ENCODE peak calls at places on chromosomes 13 and 19, in six cellular contexts. F is AG04449, B is endothelial cell, R is uterus, V is B cell, J is IMR-90. Z is an unnamed sample.

GRCh38 chr13:93235258-93236015 is 8.8 kb downstream of the GPC6 start:
- DNase-seq in V (no peak), R (no peak), B (no peak), J (peak), F (no peak), Z (no peak)

GRCh38 chr19:41430907-41431306 is 3.7 kb upstream of the B3GNT8 start:
- DNase-seq in B (no peak), R (no peak), V (no peak), J (no peak), F (no peak), Z (no peak)

GRCh38 chr19:15634105-15634504 is 6.6 kb upstream of the CYP4F3 start:
- DNase-seq in V (no peak), R (no peak), B (no peak), J (no peak), F (no peak), Z (no peak)

GRCh38 chr19:33458807-33459206 is 62.8 kb downstream of the PEPD start:
- DNase-seq in B (no peak), V (no peak), J (no peak), F (no peak), R (no peak), Z (no peak)

GRCh38 chr13:99197257-99197651 is 3.4 kb upstream of the UBAC2 start:
- DNase-seq in B (no peak), R (no peak), J (no peak), F (no peak), V (no peak), Z (no peak)

GRCh38 chr19:1084024-1084868 is 10.9 kb downstream of the POLR2E start:
- DNase-seq in B (no peak), F (no peak), R (no peak), J (no peak), V (no peak), Z (no peak)

GRCh38 chr13:48251616-48252081 is 18.6 kb downstream of the ITM2B start:
- DNase-seq in B (no peak), F (peak), R (no peak), J (peak), V (no peak), Z (no peak)

GRCh38 chr19:35959968-35960320 is 23.8 kb downstream of the LRFN3 start:
- DNase-seq in F (no peak), V (no peak), R (no peak), J (no peak), B (no peak), Z (no peak)

GRCh38 chr19:39212377-39212742 is 8.3 kb upstream of the SYCN start:
- DNase-seq in R (no peak), B (peak), F (no peak), J (no peak), V (no peak), Z (peak)

GRCh38 chr13:41211062-41211461 is 16.7 kb upstream of the KBTBD7 start:
- DNase-seq in B (no peak), R (no peak), V (no peak), F (no peak), J (no peak), Z (no peak)

DNA sequence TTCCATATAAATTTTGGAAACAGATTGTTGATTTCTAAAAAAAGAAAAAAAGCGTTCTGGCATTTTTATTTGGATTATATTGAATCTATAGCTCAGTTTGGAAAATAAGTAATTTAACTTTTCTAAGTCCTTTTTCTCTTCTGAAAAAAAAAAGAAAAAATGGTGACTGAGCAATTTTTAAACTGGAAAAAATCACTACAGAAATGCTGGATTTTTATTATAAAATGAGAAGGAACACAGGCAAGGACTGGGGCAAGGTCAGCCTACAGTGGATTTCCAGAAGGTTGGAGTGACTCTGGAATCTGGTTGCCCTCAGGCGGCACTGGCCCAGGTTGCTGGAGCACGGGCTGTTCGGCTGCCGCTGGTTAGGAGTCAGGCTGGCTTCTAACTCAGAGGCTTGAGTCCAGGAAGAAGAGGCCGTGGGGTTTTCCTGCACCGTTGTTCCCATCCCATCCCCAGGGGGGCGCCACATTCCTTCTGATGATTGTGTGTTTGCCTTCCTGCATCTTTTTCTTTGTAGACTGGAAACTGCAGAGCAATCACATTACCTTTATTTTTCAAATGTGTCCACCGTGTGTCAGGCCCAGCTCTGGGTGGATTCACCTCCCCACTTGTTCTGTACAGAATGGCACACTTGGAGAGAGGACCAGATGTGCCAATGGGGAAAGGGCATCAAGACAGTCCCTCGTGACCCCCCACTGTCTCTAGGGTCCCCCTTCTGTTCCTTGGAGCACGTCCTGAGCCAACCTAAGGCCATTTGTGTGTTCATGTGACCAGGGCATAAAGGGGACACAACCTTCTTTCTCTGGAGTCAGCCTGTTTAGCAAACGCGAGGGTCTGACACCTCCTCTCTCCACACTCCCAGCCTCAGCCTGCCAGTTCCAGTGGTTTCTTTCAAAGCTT is 44.5 kb upstream of the GTF3A start:
- DNase-seq in J (peak), V (peak), B (peak), R (no peak), F (no peak), Z (peak)
- TF ChIP-seq CTCF in J (peak), V (peak), B (peak), R (no peak), F (peak), Z (peak)

GRCh38 chr13:105974380-105974779 is 561.1 kb downstream of the EFNB2 start:
- DNase-seq in F (no peak), R (no peak), V (no peak), B (no peak), J (no peak), Z (no peak)
- TF ChIP-seq CTCF in F (no peak), R (no peak), V (no peak), B (no peak), J (no peak), Z (no peak)

GRCh38 chr13:50159613-50160012 is 144.4 kb downstream of the KCNRG start:
- DNase-seq in J (no peak), R (no peak), B (no peak), F (no peak), V (no peak), Z (no peak)
- TF ChIP-seq CTCF in J (no peak), R (no peak), B (no peak), F (no peak), V (no peak), Z (no peak)

GRCh38 chr19:34559045-34559444 is 77.5 kb downstream of the WTIP start:
- DNase-seq in V (no peak), R (no peak), F (no peak), B (no peak), J (no peak), Z (no peak)

GRCh38 chr19:34549833-34550232 is 68.3 kb downstream of the WTIP start:
- DNase-seq in B (no peak), V (no peak), F (no peak), R (no peak), J (no peak), Z (no peak)

GRCh38 chr19:34556500-34556899 is 74.9 kb downstream of the WTIP start:
- DNase-seq in J (no peak), F (no peak), B (peak), V (no peak), R (no peak), Z (no peak)

GRCh38 chr19:34560229-34560628 is 78.7 kb downstream of the WTIP start:
- DNase-seq in J (no peak), F (no peak), B (no peak), V (no peak), R (no peak), Z (no peak)

DNA sequence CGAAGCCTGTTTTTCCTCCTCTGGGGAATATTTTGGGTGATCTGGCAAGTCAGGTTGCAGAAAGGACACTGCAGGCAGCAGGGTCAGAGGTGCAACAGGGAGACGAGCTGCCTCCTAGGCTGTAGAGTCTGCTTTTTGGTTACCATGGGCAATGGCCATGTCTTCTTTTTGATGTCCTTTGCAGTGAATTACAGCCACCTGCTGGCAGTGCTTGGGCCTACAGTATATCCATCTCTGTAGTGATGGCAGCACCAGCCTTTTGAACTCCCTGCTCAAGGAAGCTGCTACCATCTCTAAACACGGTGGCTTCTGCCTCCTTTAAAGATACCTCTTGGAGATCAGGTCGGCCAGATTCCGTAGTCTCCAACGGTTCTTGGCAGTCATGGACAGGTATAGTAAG is 73.9 kb downstream of the WTIP start:
- DNase-seq in R (no peak), B (no peak), F (no peak), J (no peak), V (no peak), Z (no peak)
- TF ChIP-seq CTCF in R (no peak), B (peak), F (no peak), J (peak), V (no peak), Z (no peak)

GRCh38 chr13:38636756-38637155 is 50.1 kb upstream of the FREM2 start:
- DNase-seq in B (no peak), R (no peak), V (no peak), J (no peak), F (no peak), Z (no peak)

GRCh38 chr13:38637576-38637975 is 49.3 kb upstream of the FREM2 start:
- DNase-seq in B (no peak), F (no peak), R (no peak), J (no peak), V (no peak), Z (no peak)

GRCh38 chr13:38636106-38636505 is 50.8 kb upstream of the FREM2 start:
- DNase-seq in F (no peak), B (no peak), R (no peak), J (no peak), V (no peak), Z (no peak)

GRCh38 chr13:38641164-38641948 is 45.5 kb upstream of the FREM2 start:
- DNase-seq in B (no peak), F (no peak), J (no peak), V (no peak), R (no peak), Z (no peak)
- TF ChIP-seq CTCF in B (peak), F (no peak), J (peak), V (no peak), R (no peak), Z (no peak)

DNA sequence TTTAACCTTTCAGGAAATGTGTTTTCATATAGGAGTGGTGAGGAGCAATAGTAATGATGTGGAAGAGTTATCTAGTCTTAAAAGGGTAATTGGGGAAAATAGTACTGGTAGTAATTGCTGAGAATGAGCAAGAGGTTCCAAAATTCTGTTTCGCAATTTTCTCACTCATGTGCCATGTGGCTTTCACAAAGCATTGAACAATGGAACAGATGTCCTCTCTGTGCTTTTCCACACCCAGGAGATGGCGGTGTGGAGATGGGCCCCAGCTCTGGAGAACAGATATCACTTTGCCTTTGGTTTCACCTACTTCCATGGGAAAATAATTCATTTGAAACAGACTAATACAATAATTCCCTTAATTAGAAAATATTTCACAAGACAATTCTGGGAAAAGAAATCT is 170.0 kb upstream of the SLC10A2 start:
- DNase-seq in V (no peak), B (no peak), J (no peak), R (no peak), F (no peak), Z (no peak)
- TF ChIP-seq CTCF in V (no peak), B (no peak), J (no peak), R (no peak), F (no peak), Z (no peak)

GRCh38 chr19:58361900-58362271 is 665 bp downstream of the ZNF497 start:
- DNase-seq in V (no peak), F (no peak), R (no peak), J (peak), B (peak), Z (peak)

GRCh38 chr19:58357798-58358145 is 4.5 kb upstream of the A1BG start:
- DNase-seq in R (no peak), J (no peak), F (no peak), B (no peak), V (peak), Z (no peak)

GRCh38 chr19:58366576-58367430 is 4.3 kb upstream of the ZNF497 start:
- DNase-seq in B (no peak), F (no peak), V (peak), R (no peak), J (no peak), Z (no peak)

GRCh38 chr19:58364127-58364526 is 1.6 kb upstream of the ZNF497 start:
- DNase-seq in F (no peak), B (no peak), J (no peak), V (peak), R (no peak), Z (no peak)

GRCh38 chr19:58362272-58362994 is at the start of gene ZNF497:
- DNase-seq in J (peak), R (peak), F (peak), B (peak), V (peak), Z (peak)
- TF ChIP-seq CTCF in J (peak), R (peak), F (peak), B (no peak), V (no peak), Z (no peak)

GRCh38 chr13:51057001-51057400 is 54.1 kb downstream of the C13orf42 start:
- DNase-seq in B (no peak), R (no peak), V (no peak), F (no peak), J (no peak), Z (no peak)

GRCh38 chr13:51063909-51064308 is 47.2 kb downstream of the C13orf42 start:
- DNase-seq in V (no peak), J (no peak), R (no peak), B (no peak), F (no peak), Z (no peak)

GRCh38 chr13:51057931-51058330 is 53.1 kb downstream of the C13orf42 start:
- DNase-seq in V (no peak), R (no peak), J (no peak), F (no peak), B (no peak), Z (no peak)

DNA sequence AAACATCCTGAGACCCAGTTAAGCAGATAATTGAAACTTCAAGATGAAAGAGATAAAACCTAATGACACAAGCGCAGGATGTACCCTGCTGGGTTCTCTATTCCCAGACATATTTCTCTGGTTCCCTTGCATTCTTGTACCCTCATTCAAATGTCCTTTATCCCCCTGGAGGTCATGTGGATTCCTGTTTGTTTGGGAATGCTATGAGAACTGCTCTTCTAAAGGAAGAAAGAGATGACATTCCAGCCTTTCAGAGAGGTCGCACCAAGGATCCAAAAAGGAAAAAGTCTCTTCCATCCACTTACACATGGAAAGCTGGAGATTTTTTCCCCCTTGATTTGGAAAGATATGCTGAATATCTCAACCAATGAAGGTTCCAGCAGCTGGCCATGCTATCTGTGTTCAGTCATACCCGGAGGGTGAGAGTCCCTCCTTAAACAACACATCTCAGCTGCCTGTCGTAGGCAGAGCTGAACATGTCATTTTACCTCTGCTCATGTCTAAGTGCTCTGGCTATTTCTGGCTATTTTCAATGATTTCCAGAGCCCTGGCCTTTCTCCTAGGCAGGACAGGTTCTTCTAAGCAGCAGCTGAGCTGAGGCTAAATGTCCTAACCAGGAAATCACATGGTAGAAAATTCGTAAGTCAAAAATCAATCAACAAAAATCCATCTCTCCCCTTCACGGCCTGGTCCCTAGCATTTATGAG is 52.5 kb downstream of the C13orf42 start:
- DNase-seq in R (no peak), F (no peak), J (no peak), V (no peak), B (no peak), Z (no peak)
- TF ChIP-seq CTCF in R (no peak), F (no peak), J (no peak), V (no peak), B (no peak), Z (no peak)

GRCh38 chr13:44307844-44308243 is 65.8 kb upstream of the SERP2 start:
- DNase-seq in R (no peak), F (no peak), B (no peak), V (no peak), J (no peak), Z (no peak)
- TF ChIP-seq CTCF in R (no peak), F (no peak), B (no peak), V (no peak), J (no peak), Z (no peak)

GRCh38 chr13:30892966-30893365 is 13.1 kb upstream of the MEDAG start:
- DNase-seq in V (no peak), R (peak), B (peak), F (no peak), J (peak), Z (no peak)
- TF ChIP-seq CTCF in V (peak), R (peak), B (peak), F (peak), J (peak), Z (no peak)